ENCODE peak calls at places on chromosome 20, in four cellular contexts. Z is kidney, X is brain microvascular endothelial cell, O is Caco-2. F is an unnamed sample.

GRCh38 chr20:38141889-38142494 is 23.1 kb downstream of the TGM2 start:
- DNase-seq in Z (peak; percentile 63), X (no peak), O (no peak), F (no peak)

GRCh38 chr20:17809714-17810631 is 110.2 kb downstream of the BANF2 start:
- DNase-seq in Z (no peak), X (no peak), O (no peak), F (peak; percentile 59)

GRCh38 chr20:17758010-17758409 is 58.2 kb downstream of the BANF2 start:
- DNase-seq in Z (no peak), X (no peak), O (no peak), F (no peak)

GRCh38 chr20:41392871-41393704 is 26.5 kb upstream of the EMILIN3 start:
- DNase-seq in Z (peak; percentile 95), X (no peak), O (no peak), F (no peak)

GRCh38 chr20:10595985-10596384 is 77.8 kb downstream of the JAG1 start:
- DNase-seq in Z (no peak), X (no peak), O (no peak), F (no peak)

GRCh38 chr20:43925786-43926185 is 11.1 kb downstream of the TOX2 start:
- DNase-seq in Z (no peak), X (no peak), O (no peak), F (no peak)

GRCh38 chr20:5549200-5549599 is 201.0 kb upstream of the SHLD1 start:
- DNase-seq in Z (no peak), X (no peak), O (no peak), F (no peak)

GRCh38 chr20:8356850-8357249 is 224.8 kb downstream of the PLCB1 start:
- DNase-seq in Z (no peak), X (no peak), O (no peak), F (no peak)

GRCh38 chr20:32235331-32236047 is 27.8 kb downstream of the POFUT1 start:
- DNase-seq in Z (no peak), X (no peak), O (no peak), F (no peak)

GRCh38 chr20:9417665-9418064 is 96.7 kb upstream of the LAMP5 start:
- DNase-seq in Z (no peak), X (no peak), O (no peak), F (no peak)

GRCh38 chr20:16063876-16064275 is 509.4 kb downstream of the KIF16B start:
- DNase-seq in Z (no peak), X (no peak), O (no peak), F (no peak)

GRCh38 chr20:17505664-17506517 is 25.3 kb downstream of the BFSP1 start:
- DNase-seq in Z (peak; percentile 69), X (peak; percentile 62), O (no peak), F (no peak)

GRCh38 chr20:19937651-19938420 is 79.3 kb upstream of the NAA20 start:
- DNase-seq in Z (no peak), X (no peak), O (no peak), F (no peak)
- TF ChIP-seq CTCF in Z (no peak), X (no peak), O (no peak), F (no peak)

GRCh38 chr20:62356143-62356947 is 10.8 kb downstream of the LAMA5 start:
- DNase-seq in Z (peak; percentile 85), X (no peak), O (no peak), F (no peak)
- H3K4me3 ChIP-seq in Z (peak overlapping the region; percentile 29), X (no peak overlapping the region), O (no peak overlapping the region), F (no peak overlapping the region)

GRCh38 chr20:23078994-23079364 is 7.1 kb downstream of the CD93 start:
- DNase-seq in Z (no peak), X (no peak), O (no peak), F (no peak)
- TF ChIP-seq CTCF in Z (no peak), X (peak; percentile 50), O (no peak), F (no peak)

GRCh38 chr20:46455729-46456128 is 49.3 kb upstream of the ELMO2 start:
- DNase-seq in Z (no peak), X (no peak), O (no peak), F (no peak)

GRCh38 chr20:46461808-46462207 is 51.6 kb downstream of the ZNF334 start:
- DNase-seq in Z (no peak), X (no peak), O (no peak), F (no peak)

GRCh38 chr20:46456255-46457028 is 50.0 kb upstream of the ELMO2 start:
- DNase-seq in Z (no peak), X (no peak), O (no peak), F (no peak)

GRCh38 chr20:46463852-46464251 is 49.5 kb downstream of the ZNF334 start:
- DNase-seq in Z (no peak), X (no peak), O (no peak), F (no peak)

GRCh38 chr20:46458891-46459750 is 52.7 kb upstream of the ELMO2 start:
- DNase-seq in Z (peak; percentile 83), X (no peak), O (peak; percentile 73), F (no peak)
- H3K4me3 ChIP-seq in Z (peak overlapping the region; percentile 59), X (no peak overlapping the region), O (peak overlapping the region; percentile 4), F (no peak overlapping the region)

GRCh38 chr20:219290-220115 is 7.6 kb upstream of the DEFB129 start:
- DNase-seq in Z (no peak), X (peak; percentile 12), O (no peak), F (no peak)
- TF ChIP-seq CTCF in Z (peak; percentile 10), X (peak; percentile 43), O (peak; percentile 58), F (no peak)

DNA sequence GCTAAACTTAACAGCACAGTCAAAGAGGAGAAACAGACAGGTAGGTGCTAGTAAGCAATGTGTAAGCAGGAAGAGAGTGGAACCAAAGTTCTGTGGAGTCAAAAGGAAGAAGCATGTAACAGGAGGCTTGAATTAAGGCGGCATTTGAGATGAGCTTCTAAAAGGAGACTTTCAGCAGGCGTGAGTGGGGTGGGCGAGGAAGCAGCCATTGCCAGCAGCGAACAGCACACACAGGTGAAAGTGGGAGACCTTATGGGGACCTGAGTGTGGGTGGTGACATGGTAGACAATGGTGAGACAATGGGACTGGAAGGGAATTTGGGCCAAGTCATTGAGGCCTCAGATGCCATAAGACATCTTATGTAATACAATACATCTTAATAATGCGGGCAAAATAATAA is 195.0 kb downstream of the PAX1 start:
- DNase-seq in Z (no peak), X (no peak), O (no peak), F (no peak)
- H3K4me3 ChIP-seq in Z (no peak overlapping the region), X (no peak overlapping the region), O (no peak overlapping the region), F (no peak overlapping the region)

GRCh38 chr20:49785149-49785850 is 27.3 kb upstream of the SLC9A8 start:
- DNase-seq in Z (no peak), X (no peak), O (no peak), F (no peak)

GRCh38 chr20:49787371-49788357 is 25.0 kb upstream of the SLC9A8 start:
- DNase-seq in Z (no peak), X (no peak), O (no peak), F (no peak)

GRCh38 chr20:49786226-49786625 is 26.4 kb upstream of the SLC9A8 start:
- DNase-seq in Z (no peak), X (no peak), O (no peak), F (no peak)

GRCh38 chr20:49785851-49786174 is 26.8 kb upstream of the SLC9A8 start:
- DNase-seq in Z (no peak), X (no peak), O (no peak), F (no peak)

DNA sequence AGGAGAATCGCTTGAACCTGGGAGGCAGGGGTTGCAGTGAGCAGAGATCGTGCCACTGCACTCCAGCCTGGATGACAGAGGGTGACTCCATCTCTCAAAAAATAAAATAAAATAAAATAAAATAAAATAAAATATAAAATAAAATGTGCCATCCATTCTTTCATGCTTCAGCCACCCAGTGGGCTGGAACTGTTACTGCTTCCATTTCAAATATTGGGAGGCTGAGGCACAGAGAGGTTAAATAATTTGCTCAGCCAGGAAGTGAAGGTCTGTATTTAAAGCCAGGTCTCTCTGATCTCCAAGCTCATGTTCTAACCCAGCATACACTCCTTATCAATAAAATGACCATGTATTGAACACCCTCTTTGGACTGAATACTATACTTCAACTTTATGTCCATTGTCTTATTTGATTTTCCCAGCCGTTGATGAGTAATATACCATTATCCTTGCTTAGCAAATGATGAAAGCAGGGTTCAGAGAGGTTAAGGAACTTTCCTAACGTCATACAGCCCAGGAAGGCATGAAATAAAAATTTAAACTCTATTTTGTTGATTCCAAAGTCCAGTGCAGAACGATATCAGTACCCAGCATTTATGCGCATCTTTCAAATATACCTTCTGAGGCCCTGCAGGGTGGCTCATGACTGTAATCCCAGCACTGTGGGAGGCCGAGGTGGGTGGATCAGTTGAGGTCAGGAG is 25.8 kb upstream of the SLC9A8 start:
- DNase-seq in Z (no peak), X (peak; percentile 10), O (no peak), F (no peak)
- TF ChIP-seq CTCF in Z (no peak), X (peak; percentile 65), O (peak; percentile 61), F (peak; percentile 16)

GRCh38 chr20:50517817-50518154 is 7.6 kb downstream of the PTPN1 start:
- DNase-seq in Z (no peak), X (no peak), O (no peak), F (no peak)

GRCh38 chr20:50515471-50516106 is 5.4 kb downstream of the PTPN1 start:
- DNase-seq in Z (no peak), X (no peak), O (no peak), F (no peak)

GRCh38 chr20:50518270-50518721 is 8.1 kb downstream of the PTPN1 start:
- DNase-seq in Z (no peak), X (no peak), O (no peak), F (no peak)

GRCh38 chr20:50516180-50516934 is 6.2 kb downstream of the PTPN1 start:
- DNase-seq in Z (no peak), X (no peak), O (no peak), F (no peak)

DNA sequence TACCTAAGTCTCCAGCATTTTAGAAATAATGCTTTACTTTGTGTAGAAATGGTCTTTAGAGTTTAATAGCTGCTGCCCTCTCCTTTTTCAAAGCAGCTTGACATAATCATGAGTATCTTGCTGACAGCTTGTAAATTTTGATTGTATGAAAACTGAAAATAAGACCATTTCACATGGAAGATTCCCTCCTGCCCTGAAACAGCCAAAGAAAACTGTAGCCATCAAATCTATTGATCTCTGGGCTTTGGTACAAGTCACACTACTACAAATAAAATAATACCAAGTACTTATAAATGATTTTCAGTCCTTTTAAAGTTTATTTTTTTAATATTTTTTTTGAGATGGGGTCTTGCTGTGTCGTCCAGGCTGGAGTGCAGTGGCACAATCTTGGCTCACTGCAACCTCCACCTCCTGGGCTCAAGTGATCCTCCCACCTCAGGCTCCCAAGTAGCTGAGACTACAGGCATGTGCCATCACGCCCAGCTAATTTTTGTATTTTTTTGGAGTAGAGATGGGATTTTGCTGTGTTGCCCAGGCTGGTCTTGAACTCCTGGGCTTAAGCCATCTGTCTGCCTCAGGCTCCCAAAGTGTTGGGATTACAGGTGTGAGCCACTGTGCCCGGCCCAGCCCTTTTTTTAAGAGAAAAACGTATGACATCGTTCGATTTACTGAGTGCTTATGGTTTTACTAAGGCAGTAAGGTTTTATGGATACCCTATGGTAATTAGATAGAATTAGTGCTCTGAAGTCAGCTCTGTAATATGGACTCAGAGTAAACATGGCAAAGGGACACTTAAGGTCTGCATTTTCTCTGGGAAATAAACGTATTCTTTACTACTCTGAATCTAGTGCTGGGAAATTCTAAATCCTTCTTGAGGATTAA is 7.0 kb downstream of the PTPN1 start:
- DNase-seq in Z (no peak), X (no peak), O (no peak), F (no peak)
- H3K4me3 ChIP-seq in Z (no peak overlapping the region), X (no peak overlapping the region), O (no peak overlapping the region), F (no peak overlapping the region)

GRCh38 chr20:24952376-24953203 is 3.5 kb downstream of the CST7 start:
- DNase-seq in Z (no peak), X (no peak), O (no peak), F (no peak)
- TF ChIP-seq CTCF in Z (no peak), X (no peak), O (no peak), F (no peak)

GRCh38 chr20:58174708-58175287 is 53.7 kb downstream of the ANKRD60 start:
- DNase-seq in Z (peak; percentile 88), X (no peak), O (no peak), F (no peak)
- H3K4me3 ChIP-seq in Z (peak overlapping the region; percentile 13), X (peak overlapping the region; percentile 26), O (no peak overlapping the region), F (peak overlapping the region; percentile 8)

F was measured in AG04449.